ENCODE peak calls at places on chromosomes 12 and 14, in four cellular contexts. One of them, this sample, is unnamed.

GRCh38 chr12:38399711-38400205 is 83.2 kb downstream of the ALG10B start:
- DNase-seq in tibial nerve: no peak
- DNase-seq in HepG2: no peak
- DNase-seq in stomach: no peak
- DNase-seq in this sample: no peak

GRCh38 chr14:81516941-81517797 is 16.5 kb downstream of the SEL1L start:
- DNase-seq in tibial nerve: no peak
- DNase-seq in HepG2: peak
- DNase-seq in stomach: no peak
- DNase-seq in this sample: no peak

GRCh38 chr14:22986508-22987054 is 4.2 kb upstream of the AJUBA start:
- DNase-seq in stomach: peak
- DNase-seq in HepG2: peak
- DNase-seq in tibial nerve: peak
- DNase-seq in this sample: peak

GRCh38 chr12:124771462-124772361 is 92.0 kb downstream of the SCARB1 start:
- DNase-seq in stomach: peak
- DNase-seq in tibial nerve: peak
- DNase-seq in HepG2: peak
- DNase-seq in this sample: peak

GRCh38 chr12:1594045-1594294 is 411 bp downstream of the FBXL14 start:
- DNase-seq in tibial nerve: no peak
- DNase-seq in HepG2: no peak
- DNase-seq in stomach: peak
- DNase-seq in this sample: peak

GRCh38 chr12:12586879-12587675 is 24.4 kb upstream of the DUSP16 start:
- DNase-seq in tibial nerve: no peak
- DNase-seq in stomach: no peak
- DNase-seq in HepG2: no peak
- DNase-seq in this sample: no peak

GRCh38 chr12:66241061-66242043 is 52.3 kb downstream of the IRAK3 start:
- DNase-seq in tibial nerve: no peak
- DNase-seq in HepG2: no peak
- DNase-seq in stomach: no peak
- DNase-seq in this sample: peak

GRCh38 chr14:23435540-23436326 is at the start of gene MYH7:
- DNase-seq in HepG2: peak
- DNase-seq in tibial nerve: no peak
- DNase-seq in stomach: no peak
- DNase-seq in this sample: no peak

GRCh38 chr14:54364555-54365415 is 32.0 kb upstream of the CDKN3 start:
- DNase-seq in tibial nerve: no peak
- DNase-seq in HepG2: peak
- DNase-seq in stomach: no peak
- DNase-seq in this sample: no peak

GRCh38 chr12:85029456-85029855 is 6.6 kb downstream of the TSPAN19 start:
- DNase-seq in HepG2: peak
- DNase-seq in stomach: no peak
- DNase-seq in tibial nerve: no peak
- DNase-seq in this sample: peak

GRCh38 chr12:102436867-102437266 is 43.5 kb downstream of the IGF1 start:
- DNase-seq in stomach: no peak
- DNase-seq in HepG2: no peak
- DNase-seq in tibial nerve: no peak
- DNase-seq in this sample: no peak

GRCh38 chr14:101065246-101065645 is 161.7 kb upstream of the RTL1 start:
- DNase-seq in HepG2: no peak
- DNase-seq in tibial nerve: peak
- DNase-seq in stomach: no peak
- DNase-seq in this sample: no peak

GRCh38 chr14:38174721-38175120 is 33.0 kb upstream of the SSTR1 start:
- DNase-seq in HepG2: no peak
- DNase-seq in tibial nerve: no peak
- DNase-seq in stomach: no peak
- DNase-seq in this sample: no peak

GRCh38 chr12:3242199-3242863 is 165.2 kb downstream of the TSPAN9 start:
- DNase-seq in HepG2: peak
- DNase-seq in stomach: no peak
- DNase-seq in tibial nerve: no peak
- DNase-seq in this sample: no peak

GRCh38 chr12:53207042-53207441 is at the start of gene ITGB7:
- DNase-seq in stomach: peak
- DNase-seq in HepG2: no peak
- DNase-seq in tibial nerve: no peak
- DNase-seq in this sample: peak

GRCh38 chr14:53409974-53410373 is 256.9 kb upstream of the DDHD1 start:
- DNase-seq in HepG2: no peak
- DNase-seq in stomach: no peak
- DNase-seq in tibial nerve: no peak
- DNase-seq in this sample: no peak

GRCh38 chr14:36556811-36557433 is 25.5 kb downstream of the NKX2-8 start:
- DNase-seq in tibial nerve: no peak
- DNase-seq in stomach: no peak
- DNase-seq in HepG2: peak
- DNase-seq in this sample: peak

GRCh38 chr14:95998656-95999055 is 40.5 kb upstream of the C14orf132 start:
- DNase-seq in HepG2: no peak
- DNase-seq in stomach: no peak
- DNase-seq in tibial nerve: no peak
- DNase-seq in this sample: no peak

GRCh38 chr12:1690578-1691122 is at the start of gene ADIPOR2:
- DNase-seq in stomach: peak
- DNase-seq in tibial nerve: peak
- DNase-seq in HepG2: peak
- DNase-seq in this sample: peak

GRCh38 chr12:107485731-107486130 is 199.9 kb upstream of the PWP1 start:
- DNase-seq in HepG2: no peak
- DNase-seq in stomach: no peak
- DNase-seq in tibial nerve: no peak
- DNase-seq in this sample: no peak

GRCh38 chr12:8697120-8697475 is 693 bp upstream of the RIMKLB start:
- DNase-seq in stomach: no peak
- DNase-seq in HepG2: no peak
- DNase-seq in tibial nerve: no peak
- DNase-seq in this sample: no peak

GRCh38 chr14:97485172-97485571 is 688.0 kb downstream of the VRK1 start:
- DNase-seq in stomach: no peak
- DNase-seq in HepG2: no peak
- DNase-seq in tibial nerve: no peak
- DNase-seq in this sample: no peak

GRCh38 chr12:116280590-116281290 is 3.2 kb upstream of the MED13L start:
- DNase-seq in HepG2: peak
- DNase-seq in stomach: no peak
- DNase-seq in tibial nerve: no peak
- DNase-seq in this sample: peak

GRCh38 chr12:39296496-39296895 is 146.4 kb downstream of the KIF21A start:
- DNase-seq in tibial nerve: no peak
- DNase-seq in HepG2: no peak
- DNase-seq in stomach: no peak
- DNase-seq in this sample: no peak

GRCh38 chr14:99727096-99727870 is 43.2 kb downstream of the CYP46A1 start:
- DNase-seq in stomach: peak
- DNase-seq in HepG2: no peak
- DNase-seq in tibial nerve: no peak
- DNase-seq in this sample: no peak

DNA sequence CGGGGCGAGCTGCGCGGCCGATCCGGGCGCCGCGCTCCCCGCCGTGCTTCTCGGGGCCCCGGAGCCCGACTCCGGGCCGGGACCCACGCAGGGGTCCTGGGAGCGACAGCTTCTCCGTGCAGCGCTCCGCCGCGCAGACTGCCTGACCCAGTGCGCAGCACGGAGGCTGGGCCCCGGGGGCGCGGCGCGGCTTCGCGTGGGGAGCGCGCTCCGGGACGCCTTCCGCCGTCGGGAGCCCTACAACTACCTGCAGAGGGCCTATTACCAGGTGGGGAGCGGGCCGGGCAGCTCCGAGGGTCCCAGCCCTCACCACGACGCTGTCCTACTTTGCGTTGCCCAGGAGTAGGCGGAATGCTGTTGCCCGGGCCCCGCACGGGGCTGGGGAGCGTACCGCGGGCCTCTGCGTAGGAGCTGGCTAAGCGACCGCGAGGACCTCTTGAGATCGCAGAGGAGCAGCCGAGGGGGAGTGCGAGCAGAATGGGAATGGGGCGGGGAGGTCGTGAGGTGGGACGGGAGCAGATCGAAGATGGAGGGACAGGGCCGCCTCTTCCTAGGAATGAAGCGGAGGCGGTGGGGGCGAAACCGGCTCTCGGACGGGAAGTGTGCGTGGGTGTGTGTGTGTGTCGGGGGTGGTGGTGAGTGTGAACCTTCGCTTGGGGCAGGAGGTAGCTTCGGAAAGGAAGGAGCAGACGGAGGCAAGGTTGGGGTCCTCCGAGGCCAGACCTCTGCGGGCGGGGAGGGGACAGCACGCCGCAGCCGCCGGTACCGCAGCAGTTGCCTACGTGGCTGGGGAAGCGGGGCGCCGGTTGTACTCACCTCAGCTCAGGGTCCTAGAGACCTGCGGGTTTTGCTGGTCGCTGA is 694 bp downstream of the P3H3 start:
- DNase-seq in HepG2: no peak
- DNase-seq in stomach: peak
- DNase-seq in tibial nerve: no peak
- DNase-seq in this sample: peak
- TF ChIP-seq POLR2A in HepG2: no peak
- TF ChIP-seq POLR2A in stomach: no peak
- TF ChIP-seq POLR2A in tibial nerve: no peak
- TF ChIP-seq POLR2A in this sample: peak

DNA sequence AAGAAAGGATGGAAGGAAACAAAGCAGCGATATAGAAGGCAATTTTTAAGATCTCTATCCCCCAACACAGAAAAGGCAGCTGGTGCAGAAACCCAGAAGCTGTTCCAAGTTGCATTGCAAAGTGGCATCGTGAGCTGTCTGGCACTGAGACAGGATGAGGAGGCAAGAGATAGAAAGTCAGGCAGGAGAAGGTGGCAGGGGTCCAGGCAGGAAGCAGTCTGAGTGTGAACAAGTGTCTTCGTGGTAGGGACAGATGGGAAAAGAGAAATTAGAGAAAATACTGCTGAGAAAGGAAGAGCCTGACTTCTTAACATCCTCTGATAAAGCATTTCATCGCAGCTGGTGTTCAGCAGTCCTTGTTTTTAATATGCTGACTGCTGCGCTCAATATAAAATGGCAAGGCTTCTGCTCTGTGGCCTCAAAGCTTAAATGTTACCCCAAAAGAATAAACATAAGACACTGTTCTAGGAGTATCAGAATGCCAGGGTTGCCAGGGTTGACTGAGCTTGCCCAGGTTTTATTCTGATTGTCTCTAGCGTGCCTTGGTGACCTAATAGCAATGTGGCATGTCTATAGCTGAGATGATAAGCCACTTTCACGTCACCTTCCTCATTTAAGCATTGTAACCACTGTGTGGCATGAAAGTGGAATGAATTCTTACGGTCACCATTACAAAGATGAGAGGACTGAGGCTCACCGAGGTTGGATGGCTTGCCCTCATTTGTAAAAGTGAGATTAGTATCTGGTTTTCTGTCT is 397.6 kb downstream of the NUAK1 start:
- DNase-seq in stomach: no peak
- DNase-seq in tibial nerve: no peak
- DNase-seq in HepG2: no peak
- DNase-seq in this sample: no peak
- TF ChIP-seq POLR2A in stomach: no peak
- TF ChIP-seq POLR2A in tibial nerve: no peak
- TF ChIP-seq POLR2A in HepG2: no peak
- TF ChIP-seq POLR2A in this sample: no peak

GRCh38 chr14:61178226-61179060 is 102.7 kb downstream of the TMEM30B start:
- DNase-seq in HepG2: peak
- DNase-seq in tibial nerve: no peak
- DNase-seq in stomach: no peak
- DNase-seq in this sample: no peak
- TF ChIP-seq POLR2A in HepG2: peak
- TF ChIP-seq POLR2A in tibial nerve: no peak
- TF ChIP-seq POLR2A in stomach: no peak
- TF ChIP-seq POLR2A in this sample: no peak

GRCh38 chr12:5756443-5756842 is 188.6 kb downstream of the ANO2 start:
- DNase-seq in tibial nerve: no peak
- DNase-seq in stomach: no peak
- DNase-seq in HepG2: no peak
- DNase-seq in this sample: no peak

GRCh38 chr12:5758347-5758746 is 186.7 kb downstream of the ANO2 start:
- DNase-seq in stomach: no peak
- DNase-seq in HepG2: no peak
- DNase-seq in tibial nerve: no peak
- DNase-seq in this sample: no peak
- TF ChIP-seq POLR2A in stomach: no peak
- TF ChIP-seq POLR2A in HepG2: no peak
- TF ChIP-seq POLR2A in tibial nerve: no peak
- TF ChIP-seq POLR2A in this sample: no peak

GRCh38 chr12:95942106-95942531 is 295 bp downstream of the CCDC38 start:
- DNase-seq in tibial nerve: no peak
- DNase-seq in HepG2: peak
- DNase-seq in stomach: no peak
- DNase-seq in this sample: peak

GRCh38 chr12:95940514-95940913 is 1.9 kb downstream of the CCDC38 start:
- DNase-seq in tibial nerve: no peak
- DNase-seq in HepG2: peak
- DNase-seq in stomach: no peak
- DNase-seq in this sample: no peak

GRCh38 chr12:95944108-95944704 is 1.1 kb downstream of the AMDHD1 start:
- DNase-seq in tibial nerve: no peak
- DNase-seq in stomach: no peak
- DNase-seq in HepG2: no peak
- DNase-seq in this sample: peak

GRCh38 chr12:95943231-95943842 is at the start of gene AMDHD1:
- DNase-seq in HepG2: peak
- DNase-seq in stomach: peak
- DNase-seq in tibial nerve: no peak
- DNase-seq in this sample: peak

DNA sequence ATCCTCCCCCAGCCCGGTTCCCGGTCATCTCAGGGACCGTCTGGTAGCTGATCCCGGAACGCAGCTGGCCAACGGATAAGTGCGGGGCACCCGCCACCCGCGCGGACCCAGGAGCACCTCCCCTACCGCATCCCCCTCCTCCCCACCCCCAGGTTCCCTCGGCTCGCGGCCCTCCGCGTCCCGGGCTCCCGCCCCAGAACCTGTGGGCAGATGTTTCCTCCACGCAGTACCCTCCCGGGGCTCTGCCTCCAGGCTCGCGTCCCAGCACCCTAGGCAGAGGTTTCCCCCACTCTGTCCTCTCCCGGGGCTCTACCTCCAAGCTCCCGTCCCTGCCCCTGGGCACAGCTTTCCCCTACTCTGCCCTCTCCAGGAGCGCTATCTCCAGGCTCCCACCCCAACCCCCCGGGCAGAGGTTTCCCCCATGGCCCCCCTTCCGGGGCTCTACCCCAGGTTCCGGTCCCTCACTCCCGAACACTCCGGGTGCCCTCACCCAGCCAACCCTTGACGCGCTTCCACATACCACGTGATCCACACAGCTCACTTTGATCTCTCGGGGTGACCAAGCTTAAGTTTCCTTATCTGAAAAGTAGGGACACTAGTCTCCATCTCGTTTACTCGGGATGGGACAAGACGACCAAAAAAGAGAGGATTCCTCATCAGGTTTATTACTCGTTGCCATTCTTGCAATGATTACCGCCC is at the start of gene CCDC38:
- DNase-seq in HepG2: peak
- DNase-seq in tibial nerve: peak
- DNase-seq in stomach: peak
- DNase-seq in this sample: peak
- TF ChIP-seq POLR2A in HepG2: peak
- TF ChIP-seq POLR2A in tibial nerve: no peak
- TF ChIP-seq POLR2A in stomach: no peak
- TF ChIP-seq POLR2A in this sample: peak